ENCODE peak calls at places on chromosomes 1 and 21, in four cellular contexts. One of them, this sample, is unnamed.

GRCh38 chr1:12356004-12356890 is 126.4 kb downstream of the VPS13D start:
- DNase-seq in CD4-positive, alpha-beta T cell: no peak
- DNase-seq in neural crest cell: no peak
- DNase-seq in AG04450: no peak
- DNase-seq in this sample: no peak

GRCh38 chr21:44006017-44006624 is 6.0 kb upstream of the TRAPPC10 start:
- DNase-seq in CD4-positive, alpha-beta T cell: no peak
- DNase-seq in neural crest cell: no peak
- DNase-seq in AG04450: peak; percentile 45
- DNase-seq in this sample: peak; percentile 61

GRCh38 chr1:40045182-40045581 is 4.7 kb downstream of the CAP1 start:
- DNase-seq in AG04450: no peak
- DNase-seq in neural crest cell: no peak
- DNase-seq in CD4-positive, alpha-beta T cell: no peak
- DNase-seq in this sample: no peak

GRCh38 chr1:176241385-176242015 is 34.4 kb upstream of the COP1 start:
- DNase-seq in AG04450: peak; percentile 74
- DNase-seq in neural crest cell: no peak
- DNase-seq in CD4-positive, alpha-beta T cell: no peak
- DNase-seq in this sample: peak; percentile 22

GRCh38 chr1:172219966-172220365 is 200.5 kb upstream of the C1orf105 start:
- DNase-seq in CD4-positive, alpha-beta T cell: no peak
- DNase-seq in AG04450: peak; percentile 3
- DNase-seq in neural crest cell: no peak
- DNase-seq in this sample: no peak

GRCh38 chr1:228420968-228421826 is 4.5 kb upstream of the TRIM17 start:
- DNase-seq in neural crest cell: no peak
- DNase-seq in AG04450: no peak
- DNase-seq in CD4-positive, alpha-beta T cell: no peak
- DNase-seq in this sample: no peak

GRCh38 chr1:76124196-76124595 is 49.6 kb downstream of the ST6GALNAC3 start:
- DNase-seq in CD4-positive, alpha-beta T cell: no peak
- DNase-seq in neural crest cell: no peak
- DNase-seq in AG04450: no peak
- DNase-seq in this sample: no peak

GRCh38 chr1:40837601-40838000 is 24.6 kb downstream of the CITED4 start:
- DNase-seq in CD4-positive, alpha-beta T cell: no peak
- DNase-seq in AG04450: no peak
- DNase-seq in neural crest cell: no peak
- DNase-seq in this sample: no peak

GRCh38 chr1:216910081-216910840 is 187.0 kb upstream of the ESRRG start:
- DNase-seq in neural crest cell: no peak
- DNase-seq in AG04450: no peak
- DNase-seq in CD4-positive, alpha-beta T cell: no peak
- DNase-seq in this sample: no peak

GRCh38 chr1:243596441-243597183 is 253.4 kb downstream of the AKT3 start:
- DNase-seq in AG04450: peak; percentile 80
- DNase-seq in CD4-positive, alpha-beta T cell: no peak
- DNase-seq in neural crest cell: no peak
- DNase-seq in this sample: peak; percentile 22

GRCh38 chr1:58908539-58909161 is 124.8 kb upstream of the JUN start:
- DNase-seq in neural crest cell: no peak
- DNase-seq in CD4-positive, alpha-beta T cell: no peak
- DNase-seq in AG04450: no peak
- DNase-seq in this sample: no peak

GRCh38 chr1:21873174-21873573 is 61.1 kb downstream of the LDLRAD2 start:
- DNase-seq in AG04450: no peak
- DNase-seq in neural crest cell: no peak
- DNase-seq in CD4-positive, alpha-beta T cell: no peak
- DNase-seq in this sample: no peak

GRCh38 chr1:33925586-33925985 is 61.7 kb downstream of the HMGB4 start:
- DNase-seq in CD4-positive, alpha-beta T cell: no peak
- DNase-seq in neural crest cell: no peak
- DNase-seq in AG04450: no peak
- DNase-seq in this sample: no peak

GRCh38 chr1:80047791-80048190 is 1041.3 kb upstream of the ADGRL4 start:
- DNase-seq in AG04450: no peak
- DNase-seq in neural crest cell: no peak
- DNase-seq in CD4-positive, alpha-beta T cell: no peak
- DNase-seq in this sample: no peak

GRCh38 chr1:109786107-109786470 is 22.4 kb upstream of the EPS8L3 start:
- DNase-seq in neural crest cell: no peak
- DNase-seq in CD4-positive, alpha-beta T cell: no peak
- DNase-seq in AG04450: no peak
- DNase-seq in this sample: no peak

GRCh38 chr21:30408782-30409494 is 13.1 kb downstream of the KRTAP13-1 start:
- DNase-seq in CD4-positive, alpha-beta T cell: no peak
- DNase-seq in neural crest cell: peak; percentile 46
- DNase-seq in AG04450: no peak
- DNase-seq in this sample: no peak

GRCh38 chr1:67818725-67819301 is 14.5 kb downstream of the GNG12 start:
- DNase-seq in neural crest cell: no peak
- DNase-seq in CD4-positive, alpha-beta T cell: no peak
- DNase-seq in AG04450: no peak
- DNase-seq in this sample: no peak

GRCh38 chr1:218350022-218350525 is 4.9 kb downstream of the TGFB2 start:
- DNase-seq in CD4-positive, alpha-beta T cell: no peak
- DNase-seq in AG04450: no peak
- DNase-seq in neural crest cell: no peak
- DNase-seq in this sample: no peak

GRCh38 chr1:164804366-164804765 is 245.4 kb downstream of the PBX1 start:
- DNase-seq in CD4-positive, alpha-beta T cell: no peak
- DNase-seq in AG04450: no peak
- DNase-seq in neural crest cell: no peak
- DNase-seq in this sample: no peak

GRCh38 chr1:10733967-10734366 is 62.5 kb downstream of the CASZ1 start:
- DNase-seq in neural crest cell: no peak
- DNase-seq in CD4-positive, alpha-beta T cell: no peak
- DNase-seq in AG04450: no peak
- DNase-seq in this sample: no peak

GRCh38 chr1:100080331-100080730 is 52.4 kb downstream of the SASS6 start:
- DNase-seq in AG04450: no peak
- DNase-seq in CD4-positive, alpha-beta T cell: no peak
- DNase-seq in neural crest cell: no peak
- DNase-seq in this sample: no peak

GRCh38 chr1:215569987-215570824 is 3.1 kb downstream of the KCTD3 start:
- DNase-seq in AG04450: no peak
- DNase-seq in neural crest cell: no peak
- DNase-seq in CD4-positive, alpha-beta T cell: no peak
- DNase-seq in this sample: no peak

This sample was measured in amniotic stem cell.